ENCODE peak calls at places on chromosomes 2 and 18, in ten cellular contexts. F is Right ventricle myocardium superior; D is memory B cell; B is NCI-H1105 treated with DMSO at 0.1 percent for 48 hours; C is G401; M is left cardiac atrium; I is IMR-90; O is foreskin melanocyte; X is activated T-helper 2 cell treated with anti-CD3 and anti-CD28 coated beads, Interferon-gamma antibody, Interleukin-2, Interleukin-4, amounts not matched to agents 10 μg/mL and 5 μg/mL and 100 μg/mL, durations not matched to agents 14 hours and 24 hours and 36 hours; U is amniotic stem cell. Y is an unnamed sample.

GRCh38 chr2:72198532-72199241 is 51.0 kb upstream of the CYP26B1 start:
- DNase-seq in F (no peak), D (no peak), B (no peak), C (no peak), M (no peak), I (peak), O (no peak), X (no peak), U (no peak), Y (peak)

GRCh38 chr2:55923091-55923977 is at the start of gene EFEMP1:
- DNase-seq in F (peak), D (no peak), B (peak), C (peak), M (peak), I (peak), O (no peak), X (no peak), U (no peak), Y (peak)

GRCh38 chr2:216242365-216242764 is 129.9 kb downstream of the MARCHF4 start:
- DNase-seq in F (no peak), D (no peak), B (no peak), C (peak), M (no peak), I (no peak), O (no peak), X (no peak), U (no peak), Y (no peak)

GRCh38 chr18:55064760-55065159 is 105.5 kb upstream of the CCDC68 start:
- DNase-seq in F (no peak), D (peak), B (no peak), C (no peak), M (no peak), I (no peak), O (no peak), X (no peak), U (no peak), Y (no peak)

GRCh38 chr2:27095427-27095744 is 8.8 kb downstream of the KHK start:
- DNase-seq in F (no peak), D (no peak), B (no peak), C (no peak), M (no peak), I (no peak), O (no peak), X (no peak), U (no peak), Y (no peak)

GRCh38 chr2:218582085-218582484 is 13.4 kb downstream of the CNOT9 start:
- DNase-seq in F (no peak), D (no peak), B (no peak), C (no peak), M (no peak), I (peak), O (no peak), X (no peak), U (peak), Y (peak)

GRCh38 chr2:140580799-140581198 is 1550.0 kb downstream of the LRP1B start:
- DNase-seq in F (no peak), D (no peak), B (no peak), C (no peak), M (no peak), I (no peak), O (no peak), X (no peak), U (no peak), Y (no peak)

GRCh38 chr2:208315081-208315788 is 49.2 kb downstream of the PIKFYVE start:
- DNase-seq in F (no peak), D (no peak), B (no peak), C (no peak), M (peak), I (peak), O (no peak), X (no peak), U (no peak), Y (no peak)

GRCh38 chr2:221204699-221205098 is 367.4 kb downstream of the EPHA4 start:
- DNase-seq in F (no peak), D (no peak), B (peak), C (no peak), M (no peak), I (no peak), O (no peak), X (no peak), U (no peak), Y (no peak)

GRCh38 chr2:140972724-140973123 is 1158.1 kb downstream of the LRP1B start:
- DNase-seq in F (no peak), D (no peak), B (no peak), C (no peak), M (no peak), I (no peak), O (no peak), X (no peak), U (no peak), Y (no peak)

GRCh38 chr18:46412831-46413371 is 244.1 kb downstream of the LOXHD1 start:
- DNase-seq in F (no peak), D (no peak), B (peak), C (peak), M (no peak), I (no peak), O (no peak), X (no peak), U (no peak), Y (no peak)

GRCh38 chr2:128422571-128422970 is 103.9 kb upstream of the HS6ST1 start:
- DNase-seq in F (no peak), D (no peak), B (no peak), C (no peak), M (no peak), I (peak), O (no peak), X (no peak), U (peak), Y (peak)

GRCh38 chr2:150485114-150485870 is 2.2 kb downstream of the RND3 start:
- DNase-seq in F (peak), D (no peak), B (peak), C (no peak), M (peak), I (peak), O (peak), X (no peak), U (no peak), Y (peak)

Y was measured in HT1080.